ENCODE peak calls at places on chromosomes 3 and 15, in five cellular contexts. One of them, this sample, is unnamed.

GRCh38 chr3:111252795-111253194 is 181.2 kb downstream of the NECTIN3 start:
- DNase-seq in RWPE1: peak; percentile 5
- DNase-seq in stomach: no peak
- DNase-seq in dorsolateral prefrontal cortex: peak; percentile 35
- DNase-seq in HepG2: no peak
- DNase-seq in this sample: no peak

GRCh38 chr3:128307029-128307633 is 153.8 kb downstream of the EEFSEC start:
- DNase-seq in RWPE1: no peak
- DNase-seq in stomach: no peak
- DNase-seq in dorsolateral prefrontal cortex: no peak
- DNase-seq in HepG2: peak; percentile 60
- DNase-seq in this sample: peak; percentile 3

GRCh38 chr3:141412087-141412935 is 44.0 kb downstream of the ZBTB38 start:
- DNase-seq in RWPE1: peak; percentile 42
- DNase-seq in stomach: peak; percentile 60
- DNase-seq in dorsolateral prefrontal cortex: peak; percentile 73
- DNase-seq in HepG2: peak; percentile 49
- DNase-seq in this sample: peak; percentile 84

GRCh38 chr3:135197246-135197645 is 402.2 kb downstream of the EPHB1 start:
- DNase-seq in RWPE1: no peak
- DNase-seq in stomach: no peak
- DNase-seq in dorsolateral prefrontal cortex: no peak
- DNase-seq in HepG2: no peak
- DNase-seq in this sample: no peak

GRCh38 chr15:76313731-76314130 is 2.5 kb upstream of the ETFA start:
- DNase-seq in RWPE1: no peak
- DNase-seq in stomach: no peak
- DNase-seq in dorsolateral prefrontal cortex: no peak
- DNase-seq in HepG2: no peak
- DNase-seq in this sample: no peak

GRCh38 chr15:40280260-40281056 is 2.4 kb downstream of the ANKRD63 start:
- DNase-seq in RWPE1: no peak
- DNase-seq in stomach: no peak
- DNase-seq in dorsolateral prefrontal cortex: no peak
- DNase-seq in HepG2: no peak
- DNase-seq in this sample: no peak

GRCh38 chr3:187913617-187914033 is 168.4 kb upstream of the BCL6 start:
- DNase-seq in RWPE1: peak; percentile 45
- DNase-seq in stomach: no peak
- DNase-seq in dorsolateral prefrontal cortex: no peak
- DNase-seq in HepG2: no peak
- DNase-seq in this sample: no peak

GRCh38 chr3:110164632-110165240 is 827.4 kb upstream of the DPPA4 start:
- DNase-seq in RWPE1: no peak
- DNase-seq in stomach: no peak
- DNase-seq in dorsolateral prefrontal cortex: no peak
- DNase-seq in HepG2: no peak
- DNase-seq in this sample: no peak

GRCh38 chr3:178103140-178103539 is 433.1 kb upstream of the KCNMB2 start:
- DNase-seq in RWPE1: no peak
- DNase-seq in stomach: no peak
- DNase-seq in dorsolateral prefrontal cortex: no peak
- DNase-seq in HepG2: no peak
- DNase-seq in this sample: no peak

GRCh38 chr15:72492733-72493132 is 18.6 kb downstream of the ARIH1 start:
- DNase-seq in RWPE1: no peak
- DNase-seq in stomach: no peak
- DNase-seq in dorsolateral prefrontal cortex: no peak
- DNase-seq in HepG2: no peak
- DNase-seq in this sample: no peak

GRCh38 chr15:86677316-86677715 is 597.6 kb downstream of the AGBL1 start:
- DNase-seq in RWPE1: no peak
- DNase-seq in stomach: no peak
- DNase-seq in dorsolateral prefrontal cortex: no peak
- DNase-seq in HepG2: no peak
- DNase-seq in this sample: no peak

GRCh38 chr3:33437556-33438283 is 2.5 kb downstream of the UBP1 start:
- DNase-seq in RWPE1: no peak
- DNase-seq in stomach: no peak
- DNase-seq in dorsolateral prefrontal cortex: no peak
- DNase-seq in HepG2: peak; percentile 25
- DNase-seq in this sample: no peak

GRCh38 chr3:8366214-8366613 is 135.4 kb upstream of the LMCD1 start:
- DNase-seq in RWPE1: no peak
- DNase-seq in stomach: no peak
- DNase-seq in dorsolateral prefrontal cortex: no peak
- DNase-seq in HepG2: no peak
- DNase-seq in this sample: no peak

GRCh38 chr3:156761007-156761406 is 65.1 kb upstream of the LEKR1 start:
- DNase-seq in RWPE1: no peak
- DNase-seq in stomach: no peak
- DNase-seq in dorsolateral prefrontal cortex: no peak
- DNase-seq in HepG2: no peak
- DNase-seq in this sample: no peak

GRCh38 chr3:105957722-105958121 is 88.9 kb upstream of the CBLB start:
- DNase-seq in RWPE1: peak; percentile 12
- DNase-seq in stomach: no peak
- DNase-seq in dorsolateral prefrontal cortex: no peak
- DNase-seq in HepG2: no peak
- DNase-seq in this sample: no peak

GRCh38 chr15:98943609-98944111 is 63.9 kb downstream of the PGPEP1L start:
- DNase-seq in RWPE1: no peak
- DNase-seq in stomach: no peak
- DNase-seq in dorsolateral prefrontal cortex: no peak
- DNase-seq in HepG2: no peak
- DNase-seq in this sample: no peak

GRCh38 chr3:43766672-43767465 is 76.1 kb downstream of the ABHD5 start:
- DNase-seq in RWPE1: peak; percentile 63
- DNase-seq in stomach: no peak
- DNase-seq in dorsolateral prefrontal cortex: no peak
- DNase-seq in HepG2: no peak
- DNase-seq in this sample: no peak

GRCh38 chr3:43161684-43162512 is 56.0 kb upstream of the POMGNT2 start:
- DNase-seq in RWPE1: peak; percentile 21
- DNase-seq in stomach: no peak
- DNase-seq in dorsolateral prefrontal cortex: no peak
- DNase-seq in HepG2: peak; percentile 24
- DNase-seq in this sample: no peak

GRCh38 chr15:50236433-50236832 is 29.1 kb downstream of the HDC start:
- DNase-seq in RWPE1: no peak
- DNase-seq in stomach: no peak
- DNase-seq in dorsolateral prefrontal cortex: no peak
- DNase-seq in HepG2: no peak
- DNase-seq in this sample: no peak

GRCh38 chr15:93179072-93179471 is 90.1 kb upstream of the RGMA start:
- DNase-seq in RWPE1: no peak
- DNase-seq in stomach: peak; percentile 27
- DNase-seq in dorsolateral prefrontal cortex: no peak
- DNase-seq in HepG2: no peak
- DNase-seq in this sample: peak; percentile 20

GRCh38 chr3:37811625-37812356 is 49.9 kb upstream of the CTDSPL start:
- DNase-seq in RWPE1: no peak
- DNase-seq in stomach: no peak
- DNase-seq in dorsolateral prefrontal cortex: no peak
- DNase-seq in HepG2: no peak
- DNase-seq in this sample: no peak

GRCh38 chr3:106245400-106245799 is 376.6 kb upstream of the CBLB start:
- DNase-seq in RWPE1: no peak
- DNase-seq in stomach: no peak
- DNase-seq in dorsolateral prefrontal cortex: no peak
- DNase-seq in HepG2: no peak
- DNase-seq in this sample: no peak

GRCh38 chr15:99181544-99181943 is 67.8 kb downstream of the TTC23 start:
- DNase-seq in RWPE1: no peak
- DNase-seq in stomach: no peak
- DNase-seq in dorsolateral prefrontal cortex: no peak
- DNase-seq in HepG2: no peak
- DNase-seq in this sample: no peak

GRCh38 chr15:51076142-51076897 is 18.4 kb downstream of the TNFAIP8L3 start:
- DNase-seq in RWPE1: no peak
- DNase-seq in stomach: no peak
- DNase-seq in dorsolateral prefrontal cortex: no peak
- DNase-seq in HepG2: no peak
- DNase-seq in this sample: no peak

GRCh38 chr15:39084683-39085530 is 496.0 kb upstream of the THBS1 start:
- DNase-seq in RWPE1: no peak
- DNase-seq in stomach: no peak
- DNase-seq in dorsolateral prefrontal cortex: no peak
- DNase-seq in HepG2: peak; percentile 21
- DNase-seq in this sample: no peak
- H3K27ac ChIP-seq in RWPE1: no peak overlapping the region
- H3K27ac ChIP-seq in stomach: peak overlapping the region; percentile 70
- H3K27ac ChIP-seq in dorsolateral prefrontal cortex: no peak overlapping the region
- H3K27ac ChIP-seq in HepG2: no peak overlapping the region
- H3K27ac ChIP-seq in this sample: no peak overlapping the region

GRCh38 chr3:184177767-184178306 is 3.2 kb downstream of the AP2M1 start:
- DNase-seq in RWPE1: no peak
- DNase-seq in stomach: no peak
- DNase-seq in dorsolateral prefrontal cortex: no peak
- DNase-seq in HepG2: no peak
- DNase-seq in this sample: peak; percentile 58
- H3K27ac ChIP-seq in RWPE1: peak overlapping the region; percentile 94
- H3K27ac ChIP-seq in stomach: peak overlapping the region; percentile 27
- H3K27ac ChIP-seq in dorsolateral prefrontal cortex: peak overlapping the region; percentile 93
- H3K27ac ChIP-seq in HepG2: no peak overlapping the region
- H3K27ac ChIP-seq in this sample: peak overlapping the region; percentile 91

GRCh38 chr3:172138031-172138538 is 98.7 kb downstream of the FNDC3B start:
- DNase-seq in RWPE1: no peak
- DNase-seq in stomach: no peak
- DNase-seq in dorsolateral prefrontal cortex: no peak
- DNase-seq in HepG2: no peak
- DNase-seq in this sample: no peak
- H3K27ac ChIP-seq in RWPE1: no peak overlapping the region
- H3K27ac ChIP-seq in stomach: peak overlapping the region; percentile 77
- H3K27ac ChIP-seq in dorsolateral prefrontal cortex: peak overlapping the region; percentile 7
- H3K27ac ChIP-seq in HepG2: peak overlapping the region; percentile 89
- H3K27ac ChIP-seq in this sample: peak overlapping the region; percentile 77

GRCh38 chr3:94162700-94163099 is 99.8 kb downstream of the NSUN3 start:
- DNase-seq in RWPE1: peak; percentile 82
- DNase-seq in stomach: no peak
- DNase-seq in dorsolateral prefrontal cortex: no peak
- DNase-seq in HepG2: peak; percentile 13
- DNase-seq in this sample: no peak
- H3K27ac ChIP-seq in RWPE1: no peak overlapping the region
- H3K27ac ChIP-seq in stomach: no peak overlapping the region
- H3K27ac ChIP-seq in dorsolateral prefrontal cortex: no peak overlapping the region
- H3K27ac ChIP-seq in HepG2: no peak overlapping the region
- H3K27ac ChIP-seq in this sample: no peak overlapping the region

GRCh38 chr3:138434276-138434874 is at the start of gene ESYT3:
- DNase-seq in RWPE1: peak; percentile 89
- DNase-seq in stomach: peak; percentile 90
- DNase-seq in dorsolateral prefrontal cortex: peak; percentile 39
- DNase-seq in HepG2: peak; percentile 73
- DNase-seq in this sample: peak; percentile 80
- H3K27ac ChIP-seq in RWPE1: no peak within 1 kb of the TSS
- H3K27ac ChIP-seq in stomach: peak within 1 kb of the TSS; percentile 64
- H3K27ac ChIP-seq in dorsolateral prefrontal cortex: no peak within 1 kb of the TSS
- H3K27ac ChIP-seq in HepG2: no peak within 1 kb of the TSS
- H3K27ac ChIP-seq in this sample: no peak within 1 kb of the TSS

DNA sequence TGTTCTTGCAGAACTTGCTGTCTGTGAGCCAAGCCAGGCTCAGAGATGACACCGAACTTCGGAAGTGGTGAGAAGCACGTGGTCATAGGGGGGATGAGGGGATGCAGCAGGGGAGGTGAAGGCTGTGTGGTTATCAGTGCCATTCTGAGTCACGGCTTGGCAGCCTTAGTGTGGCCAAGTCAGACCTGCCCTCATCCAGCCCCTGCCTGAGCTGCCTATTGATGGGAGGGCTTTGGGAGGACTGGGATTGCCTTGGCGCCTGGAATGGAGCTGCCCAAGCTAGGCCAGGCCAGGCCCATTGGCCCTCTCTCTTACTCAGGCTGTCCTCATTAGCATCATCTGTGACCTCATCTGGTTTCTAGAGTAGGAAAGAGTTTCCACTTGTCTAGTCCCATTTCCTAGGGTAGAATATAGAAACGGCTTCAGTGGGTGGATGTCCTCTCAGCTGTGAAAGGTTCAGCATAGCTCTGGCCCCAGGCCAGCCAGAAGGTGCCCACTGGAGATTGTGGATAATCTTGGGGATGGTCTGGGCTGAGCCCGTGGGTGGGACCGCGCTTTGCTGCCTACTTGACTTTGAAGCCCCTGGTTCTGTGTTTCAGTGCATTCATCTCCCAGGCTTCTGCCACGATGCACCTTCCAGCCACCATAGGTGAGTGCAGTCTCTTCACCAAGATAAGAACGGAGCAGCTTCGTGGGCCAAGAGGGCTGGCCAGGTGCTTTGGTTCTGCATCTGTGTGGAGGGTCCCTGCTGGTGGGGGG is 7.2 kb downstream of the FAH start:
- DNase-seq in RWPE1: no peak
- DNase-seq in stomach: no peak
- DNase-seq in dorsolateral prefrontal cortex: no peak
- DNase-seq in HepG2: no peak
- DNase-seq in this sample: no peak
- H3K27ac ChIP-seq in RWPE1: peak overlapping the region; percentile 75
- H3K27ac ChIP-seq in stomach: peak overlapping the region; percentile 72
- H3K27ac ChIP-seq in dorsolateral prefrontal cortex: no peak overlapping the region
- H3K27ac ChIP-seq in HepG2: peak overlapping the region; percentile 77
- H3K27ac ChIP-seq in this sample: no peak overlapping the region

GRCh38 chr3:32313723-32314473 is 75.4 kb downstream of the CMTM8 start:
- DNase-seq in RWPE1: peak; percentile 42
- DNase-seq in stomach: no peak
- DNase-seq in dorsolateral prefrontal cortex: no peak
- DNase-seq in HepG2: no peak
- DNase-seq in this sample: no peak

GRCh38 chr3:32315441-32315840 is 76.2 kb upstream of the CMTM7 start:
- DNase-seq in RWPE1: no peak
- DNase-seq in stomach: no peak
- DNase-seq in dorsolateral prefrontal cortex: no peak
- DNase-seq in HepG2: no peak
- DNase-seq in this sample: no peak

GRCh38 chr3:32310918-32311839 is 72.7 kb downstream of the CMTM8 start:
- DNase-seq in RWPE1: no peak
- DNase-seq in stomach: no peak
- DNase-seq in dorsolateral prefrontal cortex: peak; percentile 40
- DNase-seq in HepG2: peak; percentile 92
- DNase-seq in this sample: no peak

GRCh38 chr3:32310336-32310735 is 71.9 kb downstream of the CMTM8 start:
- DNase-seq in RWPE1: no peak
- DNase-seq in stomach: no peak
- DNase-seq in dorsolateral prefrontal cortex: no peak
- DNase-seq in HepG2: no peak
- DNase-seq in this sample: no peak

GRCh38 chr3:32313169-32313568 is 74.7 kb downstream of the CMTM8 start:
- DNase-seq in RWPE1: no peak
- DNase-seq in stomach: no peak
- DNase-seq in dorsolateral prefrontal cortex: no peak
- DNase-seq in HepG2: no peak
- DNase-seq in this sample: no peak
- H3K27ac ChIP-seq in RWPE1: no peak overlapping the region
- H3K27ac ChIP-seq in stomach: no peak overlapping the region
- H3K27ac ChIP-seq in dorsolateral prefrontal cortex: no peak overlapping the region
- H3K27ac ChIP-seq in HepG2: no peak overlapping the region
- H3K27ac ChIP-seq in this sample: no peak overlapping the region